ENCODE peak calls at places on chromosomes 1 and 21, in ten cellular contexts. D is stimulated activated CD4-positive, alpha-beta T cell treated with anti-CD3 and anti-CD28 coated beads, Interleukin-2, amount 100 ng/mL, for 48 hours; Y is SHP77; J is Kasumi-1; E is NCI-H2081; W is activated CD4-positive, CD25-positive, alpha-beta regulatory T cell; T is stimulated activated CD8-positive, alpha-beta memory T cell treated with anti-CD3 and anti-CD28 coated beads, Interleukin-2, amount 100 ng/mL, for 48 hours; X is NB4; N is activated CD8-positive, alpha-beta memory T cell treated with anti-CD3 and anti-CD28 coated beads for 4 hours; Q is EH. H is an unnamed sample.

GRCh38 chr1:152735648-152736047 is 22.2 kb upstream of the KPRP start:
- DNase-seq in D (no peak), Y (no peak), J (no peak), E (no peak), W (no peak), T (no peak), X (peak; percentile 14), N (no peak), Q (no peak), H (no peak)

GRCh38 chr1:203207751-203208150 is 21.2 kb upstream of the CHI3L1 start:
- DNase-seq in D (no peak), Y (no peak), J (no peak), E (no peak), W (no peak), T (no peak), X (no peak), N (no peak), Q (no peak), H (no peak)

GRCh38 chr1:39044762-39045161 is 18.6 kb downstream of the NDUFS5 start:
- DNase-seq in D (no peak), Y (no peak), J (peak; percentile 24), E (no peak), W (no peak), T (no peak), X (peak; percentile 37), N (no peak), Q (no peak), H (no peak)

GRCh38 chr1:182357177-182357576 is 34.4 kb downstream of the GLUL start:
- DNase-seq in D (no peak), Y (no peak), J (no peak), E (no peak), W (no peak), T (no peak), X (no peak), N (no peak), Q (no peak), H (no peak)

GRCh38 chr1:33547574-33547973 is 75.1 kb downstream of the ZSCAN20 start:
- DNase-seq in D (no peak), Y (no peak), J (no peak), E (no peak), W (no peak), T (no peak), X (no peak), N (no peak), Q (no peak), H (no peak)

GRCh38 chr1:204014336-204014735 is 58.6 kb upstream of the SOX13 start:
- DNase-seq in D (no peak), Y (no peak), J (no peak), E (no peak), W (no peak), T (no peak), X (no peak), N (no peak), Q (no peak), H (no peak)

GRCh38 chr1:198465201-198466144 is 75.0 kb downstream of the ATP6V1G3 start:
- DNase-seq in D (no peak), Y (peak; percentile 3), J (peak; percentile 61), E (peak; percentile 79), W (no peak), T (no peak), X (peak; percentile 59), N (no peak), Q (peak; percentile 82), H (peak; percentile 73)

GRCh38 chr1:18100060-18100459 is 7.5 kb upstream of the IGSF21 start:
- DNase-seq in D (no peak), Y (no peak), J (no peak), E (no peak), W (no peak), T (no peak), X (no peak), N (no peak), Q (no peak), H (no peak)

GRCh38 chr1:245537992-245538391 is 383.2 kb downstream of the KIF26B start:
- DNase-seq in D (no peak), Y (no peak), J (no peak), E (no peak), W (no peak), T (no peak), X (no peak), N (no peak), Q (peak; percentile 39), H (no peak)

GRCh38 chr21:45161039-45161945 is 86.9 kb downstream of the ADARB1 start:
- DNase-seq in D (no peak), Y (no peak), J (no peak), E (no peak), W (no peak), T (no peak), X (no peak), N (no peak), Q (no peak), H (no peak)

GRCh38 chr1:32702599-32703478 is at the start of gene SYNC:
- DNase-seq in D (no peak), Y (no peak), J (no peak), E (no peak), W (no peak), T (peak; percentile 17), X (no peak), N (no peak), Q (peak; percentile 90), H (no peak)

GRCh38 chr1:200479816-200480215 is 70.0 kb upstream of the ZNF281 start:
- DNase-seq in D (no peak), Y (no peak), J (no peak), E (no peak), W (no peak), T (no peak), X (no peak), N (no peak), Q (peak; percentile 43), H (no peak)

GRCh38 chr1:92446546-92446945 is 40.2 kb downstream of the GFI1 start:
- DNase-seq in D (no peak), Y (no peak), J (no peak), E (no peak), W (no peak), T (no peak), X (no peak), N (no peak), Q (peak; percentile 47), H (no peak)

GRCh38 chr1:223846668-223847007 is 891 bp upstream of the TP53BP2 start:
- DNase-seq in D (no peak), Y (peak; percentile 5), J (peak; percentile 26), E (peak; percentile 36), W (no peak), T (no peak), X (peak; percentile 45), N (no peak), Q (peak; percentile 48), H (no peak)

GRCh38 chr21:25925064-25925463 is 190.3 kb downstream of the GABPA start:
- DNase-seq in D (no peak), Y (no peak), J (no peak), E (no peak), W (no peak), T (no peak), X (no peak), N (no peak), Q (no peak), H (no peak)

GRCh38 chr1:73868824-73869223 is 329.2 kb downstream of the LRRIQ3 start:
- DNase-seq in D (no peak), Y (no peak), J (no peak), E (peak; percentile 19), W (no peak), T (no peak), X (no peak), N (no peak), Q (no peak), H (no peak)

GRCh38 chr1:44594871-44595735 is 79.2 kb downstream of the TMEM53 start:
- DNase-seq in D (peak; percentile 87), Y (peak; percentile 37), J (peak; percentile 35), E (peak; percentile 57), W (peak; percentile 61), T (peak; percentile 76), X (peak; percentile 67), N (peak; percentile 50), Q (peak; percentile 62), H (no peak)

GRCh38 chr1:202305168-202305567 is 36.6 kb downstream of the UBE2T start:
- DNase-seq in D (no peak), Y (no peak), J (no peak), E (no peak), W (no peak), T (no peak), X (no peak), N (no peak), Q (no peak), H (no peak)

GRCh38 chr1:43367026-43367903 is 546 bp downstream of the ELOVL1 start:
- DNase-seq in D (peak; percentile 18), Y (no peak), J (peak; percentile 53), E (no peak), W (peak; percentile 63), T (peak; percentile 52), X (no peak), N (no peak), Q (no peak), H (no peak)

GRCh38 chr1:65002508-65003315 is 36.4 kb upstream of the JAK1 start:
- DNase-seq in D (peak; percentile 55), Y (no peak), J (peak; percentile 36), E (no peak), W (peak; percentile 38), T (peak; percentile 72), X (peak; percentile 66), N (peak; percentile 42), Q (peak; percentile 75), H (no peak)

GRCh38 chr1:90175490-90176157 is 180.7 kb downstream of the ZNF326 start:
- DNase-seq in D (no peak), Y (no peak), J (no peak), E (no peak), W (no peak), T (no peak), X (peak; percentile 7), N (no peak), Q (peak; percentile 0), H (no peak)

GRCh38 chr1:115654125-115654524 is 12.4 kb downstream of the VANGL1 start:
- DNase-seq in D (no peak), Y (no peak), J (no peak), E (no peak), W (no peak), T (no peak), X (no peak), N (no peak), Q (no peak), H (no peak)

GRCh38 chr1:39411526-39411925 is 79.9 kb upstream of the BMP8A start:
- DNase-seq in D (no peak), Y (no peak), J (no peak), E (no peak), W (no peak), T (no peak), X (no peak), N (no peak), Q (peak; percentile 60), H (no peak)

GRCh38 chr1:59442492-59442891 is 145.6 kb downstream of the FGGY start:
- DNase-seq in D (no peak), Y (no peak), J (no peak), E (no peak), W (no peak), T (no peak), X (no peak), N (no peak), Q (no peak), H (no peak)

GRCh38 chr1:232937741-232938375 is 12.6 kb upstream of the NTPCR start:
- DNase-seq in D (no peak), Y (no peak), J (no peak), E (peak; percentile 9), W (no peak), T (no peak), X (peak; percentile 88), N (no peak), Q (no peak), H (no peak)

GRCh38 chr1:62336638-62337534 is 17.7 kb upstream of the KANK4 start:
- DNase-seq in D (no peak), Y (no peak), J (no peak), E (no peak), W (no peak), T (no peak), X (no peak), N (no peak), Q (no peak), H (no peak)

GRCh38 chr21:29155118-29155932 is 24.9 kb downstream of the MAP3K7CL start:
- DNase-seq in D (no peak), Y (no peak), J (no peak), E (no peak), W (no peak), T (no peak), X (peak; percentile 18), N (no peak), Q (peak; percentile 91), H (no peak)

GRCh38 chr1:1132042-1132927 is 16.4 kb upstream of the C1orf159 start:
- DNase-seq in D (no peak), Y (no peak), J (no peak), E (no peak), W (no peak), T (no peak), X (no peak), N (no peak), Q (no peak), H (no peak)